ENCODE peak calls at places on chromosome 14, in four cellular contexts. S, Q, W and T are unnamed samples. For H3K36me3, H3K9me3 and H3K4me1, the result is how much of the 10 kb centered on the place peaks cover.

GRCh38 chr14:49508124-49508523 is 78.1 kb downstream of the RPS29 start:
- DNase-seq in S (no peak), Q (no peak), W (no peak), T (no peak)

GRCh38 chr14:45298427-45299117 is 45.6 kb upstream of the MIS18BP1 start:
- DNase-seq in S (no peak), Q (no peak), W (no peak), T (no peak)

GRCh38 chr14:23339506-23340268 is 13.0 kb downstream of the SLC22A17 start:
- DNase-seq in S (no peak), Q (no peak), W (no peak), T (no peak)

GRCh38 chr14:104085032-104085888 is at the start of gene ASPG:
- DNase-seq in S (no peak), Q (no peak), W (peak), T (peak)

GRCh38 chr14:104470588-104470987 is 109.0 kb upstream of the C14orf180 start:
- DNase-seq in S (no peak), Q (no peak), W (no peak), T (no peak)

GRCh38 chr14:22225526-22226133 is 363.4 kb downstream of the DAD1 start:
- DNase-seq in S (peak), Q (no peak), W (no peak), T (no peak)

GRCh38 chr14:89667983-89668382 is 250.9 kb upstream of the FOXN3 start:
- DNase-seq in S (no peak), Q (no peak), W (no peak), T (no peak)

GRCh38 chr14:80223696-80224465 is 12.6 kb upstream of the DIO2 start:
- DNase-seq in S (no peak), Q (no peak), W (no peak), T (no peak)

GRCh38 chr14:28157887-28158791 is 608.4 kb upstream of the FOXG1 start:
- DNase-seq in S (no peak), Q (no peak), W (no peak), T (no peak)

GRCh38 chr14:104371031-104371430 is 208.5 kb upstream of the C14orf180 start:
- DNase-seq in S (no peak), Q (no peak), W (no peak), T (no peak)

GRCh38 chr14:94313991-94314655 is 9.0 kb downstream of the SERPINA6 start:
- DNase-seq in S (no peak), Q (no peak), W (no peak), T (no peak)

GRCh38 chr14:97306133-97306784 is 509.1 kb downstream of the VRK1 start:
- DNase-seq in S (no peak), Q (no peak), W (no peak), T (no peak)

GRCh38 chr14:63435838-63436237 is 107.3 kb downstream of the PPP2R5E start:
- DNase-seq in S (no peak), Q (no peak), W (peak), T (peak)

GRCh38 chr14:24690492-24690891 is 56.5 kb upstream of the GZMB start:
- DNase-seq in S (no peak), Q (peak), W (no peak), T (no peak)

GRCh38 chr14:100159107-100159864 is at the start of gene DEGS2:
- DNase-seq in S (no peak), Q (no peak), W (no peak), T (peak)

GRCh38 chr14:104579507-104579906 is at the start of gene C14orf180:
- DNase-seq in S (no peak), Q (no peak), W (no peak), T (peak)

GRCh38 chr14:54703082-54703481 is 136.2 kb downstream of the SAMD4A start:
- DNase-seq in S (no peak), Q (no peak), W (no peak), T (no peak)

GRCh38 chr14:93994919-93995682 is 2.0 kb upstream of the CCDC197 start:
- DNase-seq in S (peak), Q (no peak), W (no peak), T (no peak)

GRCh38 chr14:51959928-51960327 is 29.4 kb upstream of the RTRAF start:
- DNase-seq in S (no peak), Q (no peak), W (no peak), T (no peak)

GRCh38 chr14:85466678-85467077 is 63.3 kb upstream of the FLRT2 start:
- DNase-seq in S (no peak), Q (no peak), W (no peak), T (no peak)

GRCh38 chr14:86462193-86462592 is 932.2 kb downstream of the FLRT2 start:
- DNase-seq in S (no peak), Q (peak), W (no peak), T (no peak)

GRCh38 chr14:35821546-35822411 is 4.4 kb upstream of the BRMS1L start:
- DNase-seq in S (no peak), Q (no peak), W (no peak), T (no peak)

GRCh38 chr14:38616959-38617358 is 361.1 kb upstream of the CLEC14A start:
- DNase-seq in S (no peak), Q (no peak), W (no peak), T (no peak)

GRCh38 chr14:91294153-91294552 is 49.6 kb upstream of the GPR68 start:
- DNase-seq in S (no peak), Q (no peak), W (no peak), T (no peak)

GRCh38 chr14:91295276-91295845 is 50.9 kb upstream of the GPR68 start:
- DNase-seq in S (no peak), Q (no peak), W (no peak), T (no peak)

GRCh38 chr14:91297081-91297711 is 52.7 kb upstream of the GPR68 start:
- DNase-seq in S (no peak), Q (no peak), W (no peak), T (no peak)

GRCh38 chr14:91298576-91298975 is 54.1 kb upstream of the GPR68 start:
- DNase-seq in S (no peak), Q (no peak), W (no peak), T (no peak)

GRCh38 chr14:91295851-91296796 is 51.6 kb upstream of the GPR68 start:
- DNase-seq in S (no peak), Q (no peak), W (no peak), T (no peak)
- H3K36me3 ChIP-seq in S (under half), Q (under half), W (under half), T (under half)

DNA sequence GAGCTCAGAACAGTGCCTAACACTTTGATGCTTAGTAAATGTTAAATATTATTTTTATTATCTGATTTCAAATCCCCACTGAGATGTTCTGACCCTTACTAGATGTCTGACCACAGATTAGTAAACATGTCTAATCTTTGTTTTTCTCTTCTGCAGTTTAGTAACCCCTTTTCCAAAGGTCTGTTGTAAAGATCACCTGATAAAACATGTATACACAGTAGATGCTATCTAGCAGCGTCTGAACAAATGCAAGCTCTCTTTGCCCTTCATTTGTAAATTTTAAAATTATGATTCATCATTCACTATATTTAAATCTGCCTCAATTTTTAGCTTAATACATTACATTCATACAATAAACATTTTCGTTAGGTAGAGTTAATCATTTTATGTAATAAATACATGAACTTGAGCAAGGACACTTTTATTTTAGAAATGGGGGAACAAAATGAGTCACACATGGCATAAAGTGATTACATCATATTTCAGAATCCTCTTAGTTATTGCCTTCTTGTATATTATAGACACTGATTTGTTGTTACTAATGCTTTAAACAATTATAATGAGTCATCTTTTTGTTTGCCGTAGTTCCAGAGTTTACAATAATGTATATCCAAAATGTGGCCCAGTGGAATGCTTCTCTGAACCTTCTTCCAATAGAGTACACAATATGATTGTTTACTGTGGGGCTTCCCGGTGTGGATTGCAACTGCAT is 1.7 kb upstream of the OR4K5 start:
- DNase-seq in S (no peak), Q (no peak), W (no peak), T (no peak)
- H3K9me3 ChIP-seq in S (under half), Q (under half), W (under half), T (under half)

GRCh38 chr14:65302571-65303184 is 109.9 kb upstream of the FUT8 start:
- DNase-seq in S (peak), Q (no peak), W (no peak), T (no peak)
- H3K4me1 ChIP-seq in S (under half), Q (under half), W (under half), T (under half)

DNA sequence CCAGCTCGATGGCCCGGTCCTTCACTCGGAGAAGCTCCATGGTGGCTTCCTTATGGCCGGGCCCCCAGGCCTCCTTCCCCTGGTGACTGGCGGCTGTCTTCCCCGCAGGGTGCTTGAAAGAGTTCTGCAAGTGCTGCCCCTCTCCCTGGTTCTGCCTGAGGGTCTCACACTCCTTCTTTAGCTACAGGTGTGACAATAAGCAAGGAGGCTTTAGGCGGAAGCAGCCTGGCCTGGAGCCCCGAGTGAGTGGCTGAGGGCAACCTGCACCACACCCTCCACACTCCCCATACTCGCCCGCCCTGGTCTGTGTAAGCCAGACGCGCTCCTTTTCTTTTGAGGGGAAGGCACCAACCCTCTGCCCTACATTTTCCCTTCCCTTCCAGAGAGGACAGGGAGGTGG is 62.5 kb upstream of the GPR68 start:
- DNase-seq in S (no peak), Q (no peak), W (no peak), T (no peak)
- H3K36me3 ChIP-seq in S (under half), Q (under half), W (under half), T (under half)